ENCODE peak calls at places on chromosomes 3 and 15, in five cellular contexts. One of them, this sample, is unnamed.

GRCh38 chr3:120688121-120688520 is 6.1 kb upstream of the HGD start:
- DNase-seq in Peyer's patch: no peak
- DNase-seq in heart left ventricle: no peak
- DNase-seq in transverse colon: no peak
- DNase-seq in sigmoid colon: no peak
- DNase-seq in this sample: no peak

GRCh38 chr3:127445581-127446368 is 144.8 kb downstream of the TPRA1 start:
- DNase-seq in heart left ventricle: peak; percentile 10
- DNase-seq in transverse colon: no peak
- DNase-seq in sigmoid colon: peak; percentile 45
- DNase-seq in Peyer's patch: peak; percentile 22
- DNase-seq in this sample: no peak

GRCh38 chr3:157282261-157283191 is 122.6 kb upstream of the CCNL1 start:
- DNase-seq in Peyer's patch: no peak
- DNase-seq in transverse colon: no peak
- DNase-seq in sigmoid colon: peak; percentile 83
- DNase-seq in heart left ventricle: no peak
- DNase-seq in this sample: no peak

GRCh38 chr3:21747376-21747775 is 3.6 kb downstream of the ZNF385D start:
- DNase-seq in Peyer's patch: no peak
- DNase-seq in sigmoid colon: no peak
- DNase-seq in heart left ventricle: no peak
- DNase-seq in transverse colon: no peak
- DNase-seq in this sample: no peak

GRCh38 chr15:41180206-41180789 is 50.3 kb downstream of the EXD1 start:
- DNase-seq in heart left ventricle: no peak
- DNase-seq in transverse colon: no peak
- DNase-seq in sigmoid colon: no peak
- DNase-seq in Peyer's patch: no peak
- DNase-seq in this sample: no peak

GRCh38 chr3:194274424-194275085 is 76.6 kb downstream of the CPN2 start:
- DNase-seq in Peyer's patch: no peak
- DNase-seq in heart left ventricle: no peak
- DNase-seq in sigmoid colon: peak; percentile 56
- DNase-seq in transverse colon: no peak
- DNase-seq in this sample: no peak

GRCh38 chr15:90991587-90992285 is 2.6 kb downstream of the PRC1 start:
- DNase-seq in transverse colon: no peak
- DNase-seq in heart left ventricle: no peak
- DNase-seq in Peyer's patch: no peak
- DNase-seq in sigmoid colon: no peak
- DNase-seq in this sample: no peak

GRCh38 chr3:40265181-40265580 is 44.3 kb upstream of the EIF1B start:
- DNase-seq in heart left ventricle: no peak
- DNase-seq in Peyer's patch: no peak
- DNase-seq in transverse colon: no peak
- DNase-seq in sigmoid colon: no peak
- DNase-seq in this sample: no peak

GRCh38 chr3:162376761-162377160 is 880.2 kb downstream of the OTOL1 start:
- DNase-seq in transverse colon: no peak
- DNase-seq in sigmoid colon: no peak
- DNase-seq in Peyer's patch: no peak
- DNase-seq in heart left ventricle: no peak
- DNase-seq in this sample: no peak

GRCh38 chr3:151925876-151926275 is 52.4 kb downstream of the SUCNR1 start:
- DNase-seq in heart left ventricle: no peak
- DNase-seq in transverse colon: no peak
- DNase-seq in Peyer's patch: no peak
- DNase-seq in sigmoid colon: no peak
- DNase-seq in this sample: no peak

GRCh38 chr15:73633991-73634495 is 854 bp upstream of the NPTN start:
- DNase-seq in transverse colon: no peak
- DNase-seq in sigmoid colon: no peak
- DNase-seq in Peyer's patch: no peak
- DNase-seq in heart left ventricle: no peak
- DNase-seq in this sample: no peak

GRCh38 chr3:73848173-73848751 is 223.5 kb upstream of the PDZRN3 start:
- DNase-seq in transverse colon: no peak
- DNase-seq in heart left ventricle: no peak
- DNase-seq in Peyer's patch: no peak
- DNase-seq in sigmoid colon: no peak
- DNase-seq in this sample: no peak

GRCh38 chr3:38088126-38088525 is 48.8 kb downstream of the ACAA1 start:
- DNase-seq in transverse colon: no peak
- DNase-seq in Peyer's patch: no peak
- DNase-seq in sigmoid colon: no peak
- DNase-seq in heart left ventricle: no peak
- DNase-seq in this sample: no peak

GRCh38 chr3:183252973-183253363 is at the start of gene B3GNT5:
- DNase-seq in heart left ventricle: peak; percentile 46
- DNase-seq in transverse colon: peak; percentile 90
- DNase-seq in Peyer's patch: peak; percentile 94
- DNase-seq in sigmoid colon: peak; percentile 65
- DNase-seq in this sample: no peak

GRCh38 chr3:193594946-193595689 is 2.1 kb downstream of the OPA1 start:
- DNase-seq in Peyer's patch: no peak
- DNase-seq in transverse colon: no peak
- DNase-seq in sigmoid colon: no peak
- DNase-seq in heart left ventricle: no peak
- DNase-seq in this sample: no peak

GRCh38 chr3:40211579-40211978 is 97.9 kb upstream of the EIF1B start:
- DNase-seq in transverse colon: no peak
- DNase-seq in Peyer's patch: no peak
- DNase-seq in sigmoid colon: no peak
- DNase-seq in heart left ventricle: no peak
- DNase-seq in this sample: no peak

GRCh38 chr3:123719785-123720531 is 135.1 kb upstream of the HACD2 start:
- DNase-seq in sigmoid colon: peak; percentile 96
- DNase-seq in Peyer's patch: no peak
- DNase-seq in heart left ventricle: peak; percentile 72
- DNase-seq in transverse colon: peak; percentile 60
- DNase-seq in this sample: no peak

GRCh38 chr15:29945943-29946591 is 123.8 kb upstream of the TJP1 start:
- DNase-seq in sigmoid colon: no peak
- DNase-seq in heart left ventricle: no peak
- DNase-seq in Peyer's patch: no peak
- DNase-seq in transverse colon: no peak
- DNase-seq in this sample: no peak

GRCh38 chr3:23940775-23941174 is 4.3 kb upstream of the NR1D2 start:
- DNase-seq in heart left ventricle: no peak
- DNase-seq in Peyer's patch: no peak
- DNase-seq in transverse colon: no peak
- DNase-seq in sigmoid colon: no peak
- DNase-seq in this sample: no peak

GRCh38 chr15:82810863-82811421 is 1.5 kb downstream of the WHAMM start:
- DNase-seq in Peyer's patch: no peak
- DNase-seq in heart left ventricle: no peak
- DNase-seq in sigmoid colon: no peak
- DNase-seq in transverse colon: no peak
- DNase-seq in this sample: no peak
- H3K27ac ChIP-seq in Peyer's patch: peak overlapping the region; percentile 99
- H3K27ac ChIP-seq in heart left ventricle: peak overlapping the region; percentile 98
- H3K27ac ChIP-seq in sigmoid colon: peak overlapping the region; percentile 100
- H3K27ac ChIP-seq in transverse colon: peak overlapping the region; percentile 100
- H3K27ac ChIP-seq in this sample: peak overlapping the region; percentile 100

GRCh38 chr15:75203017-75203907 is 1.6 kb downstream of the C15orf39 start:
- DNase-seq in transverse colon: no peak
- DNase-seq in sigmoid colon: no peak
- DNase-seq in Peyer's patch: no peak
- DNase-seq in heart left ventricle: no peak
- DNase-seq in this sample: no peak

GRCh38 chr15:75200391-75200764 is 1.3 kb upstream of the C15orf39 start:
- DNase-seq in sigmoid colon: no peak
- DNase-seq in heart left ventricle: peak; percentile 49
- DNase-seq in transverse colon: no peak
- DNase-seq in Peyer's patch: no peak
- DNase-seq in this sample: no peak

GRCh38 chr15:75202251-75203016 is 752 bp downstream of the C15orf39 start:
- DNase-seq in sigmoid colon: peak; percentile 91
- DNase-seq in transverse colon: peak; percentile 89
- DNase-seq in Peyer's patch: peak; percentile 88
- DNase-seq in heart left ventricle: peak; percentile 77
- DNase-seq in this sample: peak; percentile 38

GRCh38 chr15:75200765-75201608 is 695 bp upstream of the C15orf39 start:
- DNase-seq in sigmoid colon: peak; percentile 78
- DNase-seq in heart left ventricle: no peak
- DNase-seq in transverse colon: peak; percentile 86
- DNase-seq in Peyer's patch: peak; percentile 87
- DNase-seq in this sample: no peak

GRCh38 chr15:75201609-75202250 is at the start of gene C15orf39:
- DNase-seq in transverse colon: peak; percentile 78
- DNase-seq in Peyer's patch: peak; percentile 92
- DNase-seq in heart left ventricle: peak; percentile 81
- DNase-seq in sigmoid colon: peak; percentile 84
- DNase-seq in this sample: no peak
- TF ChIP-seq POLR2A in transverse colon: peak; percentile 94
- TF ChIP-seq POLR2A in Peyer's patch: peak; percentile 96
- TF ChIP-seq POLR2A in heart left ventricle: peak; percentile 96
- TF ChIP-seq POLR2A in sigmoid colon: peak; percentile 89
- TF ChIP-seq POLR2A in this sample: peak; percentile 99

GRCh38 chr3:136353461-136353860 is 103.3 kb downstream of the PCCB start:
- DNase-seq in heart left ventricle: no peak
- DNase-seq in sigmoid colon: no peak
- DNase-seq in transverse colon: no peak
- DNase-seq in Peyer's patch: no peak
- DNase-seq in this sample: no peak

GRCh38 chr3:136350132-136350531 is 100.0 kb downstream of the PCCB start:
- DNase-seq in sigmoid colon: peak; percentile 73
- DNase-seq in transverse colon: peak; percentile 14
- DNase-seq in heart left ventricle: peak; percentile 25
- DNase-seq in Peyer's patch: no peak
- DNase-seq in this sample: no peak

GRCh38 chr3:136351905-136352304 is 101.8 kb downstream of the PCCB start:
- DNase-seq in Peyer's patch: no peak
- DNase-seq in sigmoid colon: no peak
- DNase-seq in transverse colon: no peak
- DNase-seq in heart left ventricle: no peak
- DNase-seq in this sample: no peak

GRCh38 chr3:136350557-136350956 is 100.4 kb downstream of the PCCB start:
- DNase-seq in heart left ventricle: no peak
- DNase-seq in transverse colon: no peak
- DNase-seq in sigmoid colon: no peak
- DNase-seq in Peyer's patch: no peak
- DNase-seq in this sample: no peak

DNA sequence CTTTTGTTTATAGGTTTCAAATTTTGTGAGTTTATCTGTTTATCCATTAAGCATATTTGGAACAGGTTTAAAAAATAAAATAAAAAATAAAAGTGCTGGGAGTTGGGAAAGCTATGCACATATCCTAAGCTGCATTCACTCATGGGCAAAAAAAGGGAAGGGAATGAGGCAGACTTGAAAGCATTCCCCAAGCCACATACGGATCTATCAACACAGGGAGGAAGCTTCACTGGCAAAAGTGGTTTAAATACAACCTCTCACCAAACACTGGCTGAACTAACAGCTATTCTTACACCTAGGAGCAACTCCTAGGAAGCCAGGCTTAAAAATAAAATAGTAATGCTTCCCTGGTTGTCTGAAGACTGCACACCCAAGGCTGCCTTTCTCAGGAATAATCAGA is 101.2 kb downstream of the PCCB start:
- DNase-seq in heart left ventricle: no peak
- DNase-seq in Peyer's patch: no peak
- DNase-seq in sigmoid colon: no peak
- DNase-seq in transverse colon: no peak
- DNase-seq in this sample: no peak
- H3K27ac ChIP-seq in heart left ventricle: no peak overlapping the region
- H3K27ac ChIP-seq in Peyer's patch: no peak overlapping the region
- H3K27ac ChIP-seq in sigmoid colon: peak overlapping the region; percentile 2
- H3K27ac ChIP-seq in transverse colon: no peak overlapping the region
- H3K27ac ChIP-seq in this sample: no peak overlapping the region

GRCh38 chr3:138434276-138434874 is at the start of gene ESYT3:
- DNase-seq in transverse colon: peak; percentile 78
- DNase-seq in sigmoid colon: peak; percentile 85
- DNase-seq in heart left ventricle: peak; percentile 69
- DNase-seq in Peyer's patch: peak; percentile 84
- DNase-seq in this sample: no peak
- TF ChIP-seq POLR2A in transverse colon: no peak
- TF ChIP-seq POLR2A in sigmoid colon: peak; percentile 32
- TF ChIP-seq POLR2A in heart left ventricle: peak; percentile 35
- TF ChIP-seq POLR2A in Peyer's patch: peak; percentile 22
- TF ChIP-seq POLR2A in this sample: no peak

GRCh38 chr3:31232049-31233040 is 300.4 kb upstream of the STT3B start:
- DNase-seq in heart left ventricle: peak; percentile 29
- DNase-seq in sigmoid colon: no peak
- DNase-seq in Peyer's patch: no peak
- DNase-seq in transverse colon: no peak
- DNase-seq in this sample: no peak
- H3K27ac ChIP-seq in heart left ventricle: no peak overlapping the region
- H3K27ac ChIP-seq in sigmoid colon: no peak overlapping the region
- H3K27ac ChIP-seq in Peyer's patch: peak overlapping the region; percentile 10
- H3K27ac ChIP-seq in transverse colon: no peak overlapping the region
- H3K27ac ChIP-seq in this sample: peak overlapping the region; percentile 67

GRCh38 chr3:2910997-2911396 is 199.2 kb downstream of the IL5RA start:
- DNase-seq in sigmoid colon: no peak
- DNase-seq in Peyer's patch: no peak
- DNase-seq in transverse colon: no peak
- DNase-seq in heart left ventricle: no peak
- DNase-seq in this sample: no peak

GRCh38 chr3:2920103-2920502 is 190.1 kb downstream of the IL5RA start:
- DNase-seq in heart left ventricle: no peak
- DNase-seq in Peyer's patch: no peak
- DNase-seq in transverse colon: no peak
- DNase-seq in sigmoid colon: no peak
- DNase-seq in this sample: no peak

GRCh38 chr3:2915826-2916225 is 194.3 kb downstream of the IL5RA start:
- DNase-seq in Peyer's patch: no peak
- DNase-seq in sigmoid colon: no peak
- DNase-seq in transverse colon: no peak
- DNase-seq in heart left ventricle: no peak
- DNase-seq in this sample: no peak
- TF ChIP-seq POLR2A in Peyer's patch: no peak
- TF ChIP-seq POLR2A in sigmoid colon: no peak
- TF ChIP-seq POLR2A in transverse colon: no peak
- TF ChIP-seq POLR2A in heart left ventricle: no peak
- TF ChIP-seq POLR2A in this sample: no peak

DNA sequence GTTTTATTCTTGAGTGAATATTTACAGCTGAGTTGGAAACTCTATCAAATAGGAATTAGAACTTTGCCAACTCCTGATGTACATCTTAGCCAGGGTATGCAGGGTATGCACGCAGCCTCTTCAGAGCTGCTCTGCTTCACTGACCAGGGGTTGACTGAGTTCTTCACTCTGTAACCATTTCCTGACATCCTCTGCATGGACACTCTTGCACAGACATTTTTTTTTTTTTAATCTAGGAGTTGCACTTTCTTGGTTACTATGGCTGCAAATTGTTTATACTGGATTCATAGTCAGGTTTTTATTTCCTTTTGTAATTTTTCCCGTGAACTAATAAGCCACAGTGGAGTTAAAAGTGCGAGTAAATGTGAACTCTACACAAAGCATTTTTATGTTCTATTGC is 53.8 kb downstream of the DUT start:
- DNase-seq in sigmoid colon: no peak
- DNase-seq in heart left ventricle: no peak
- DNase-seq in Peyer's patch: no peak
- DNase-seq in transverse colon: no peak
- DNase-seq in this sample: no peak
- H3K27ac ChIP-seq in sigmoid colon: no peak overlapping the region
- H3K27ac ChIP-seq in heart left ventricle: no peak overlapping the region
- H3K27ac ChIP-seq in Peyer's patch: no peak overlapping the region
- H3K27ac ChIP-seq in transverse colon: no peak overlapping the region
- H3K27ac ChIP-seq in this sample: peak overlapping the region; percentile 72

This sample was measured in esophagus squamous epithelium.